ENCODE peak calls at places on chromosome 10, in six cellular contexts. M is activated CD4-positive, alpha-beta T cell treated with anti-CD3 and anti-CD28 coated beads, Interleukin-2, amount 50 U/mL, for 24 hours; F is iris pigment epithelial cell; Y is NCI-H2081 treated with DMSO at 0.1 percent for 48 hours; W is Calu3; H is spleen. G is an unnamed sample.

GRCh38 chr10:17689137-17689536 is 45.2 kb downstream of the STAM start:
- DNase-seq in M (no peak), F (no peak), Y (no peak), W (no peak), H (no peak), G (no peak)

GRCh38 chr10:78594938-78595645 is 473.7 kb upstream of the ZMIZ1 start:
- DNase-seq in M (no peak), F (no peak), Y (no peak), W (no peak), H (no peak), G (no peak)

GRCh38 chr10:53356616-53357349 is 584.2 kb upstream of the MBL2 start:
- DNase-seq in M (no peak), F (no peak), Y (no peak), W (peak), H (no peak), G (no peak)

GRCh38 chr10:62779487-62780248 is 24.9 kb upstream of the ADO start:
- DNase-seq in M (peak), F (peak), Y (no peak), W (peak), H (peak), G (peak)

GRCh38 chr10:48713966-48714618 is 29.4 kb downstream of the WDFY4 start:
- DNase-seq in M (no peak), F (no peak), Y (no peak), W (no peak), H (no peak), G (no peak)

GRCh38 chr10:34666008-34666700 is 148.9 kb downstream of the PARD3 start:
- DNase-seq in M (no peak), F (peak), Y (no peak), W (peak), H (no peak), G (no peak)

GRCh38 chr10:93751832-93752231 is 5.9 kb upstream of the LGI1 start:
- DNase-seq in M (no peak), F (peak), Y (no peak), W (peak), H (no peak), G (no peak)

GRCh38 chr10:15122477-15123030 is 25.4 kb downstream of the RPP38 start:
- DNase-seq in M (no peak), F (no peak), Y (no peak), W (no peak), H (no peak), G (no peak)

GRCh38 chr10:78512205-78512550 is 478.5 kb downstream of the RPS24 start:
- DNase-seq in M (no peak), F (no peak), Y (no peak), W (no peak), H (no peak), G (no peak)

GRCh38 chr10:77967611-77968022 is 41.1 kb upstream of the DLG5 start:
- DNase-seq in M (no peak), F (no peak), Y (no peak), W (no peak), H (peak), G (peak)

GRCh38 chr10:4279649-4280048 is 494.6 kb upstream of the KLF6 start:
- DNase-seq in M (no peak), F (peak), Y (no peak), W (no peak), H (no peak), G (no peak)

GRCh38 chr10:58637372-58637771 is 124.7 kb downstream of the BICC1 start:
- DNase-seq in M (no peak), F (no peak), Y (no peak), W (peak), H (no peak), G (no peak)

GRCh38 chr10:132551093-132551807 is 13.7 kb downstream of the INPP5A start:
- DNase-seq in M (no peak), F (peak), Y (no peak), W (no peak), H (peak), G (no peak)

GRCh38 chr10:123704076-123704475 is 37.9 kb downstream of the GPR26 start:
- DNase-seq in M (no peak), F (no peak), Y (no peak), W (no peak), H (no peak), G (no peak)

GRCh38 chr10:112763916-112764520 is 186.0 kb upstream of the TCF7L2 start:
- DNase-seq in M (no peak), F (peak), Y (no peak), W (no peak), H (no peak), G (no peak)

GRCh38 chr10:70600512-70601395 is 1.8 kb downstream of the PRF1 start:
- DNase-seq in M (no peak), F (no peak), Y (no peak), W (no peak), H (peak), G (no peak)

GRCh38 chr10:68665841-68666240 is 55.2 kb upstream of the CCAR1 start:
- DNase-seq in M (no peak), F (peak), Y (no peak), W (no peak), H (no peak), G (no peak)

GRCh38 chr10:13969118-13969791 is 361.5 kb downstream of the FRMD4A start:
- DNase-seq in M (no peak), F (no peak), Y (no peak), W (no peak), H (no peak), G (no peak)

GRCh38 chr10:74930962-74931361 is 104.6 kb downstream of the KAT6B start:
- DNase-seq in M (no peak), F (no peak), Y (no peak), W (no peak), H (no peak), G (no peak)

GRCh38 chr10:31413325-31413724 is 94.3 kb downstream of the ZEB1 start:
- DNase-seq in M (no peak), F (peak), Y (no peak), W (no peak), H (no peak), G (no peak)

GRCh38 chr10:123577921-123578461 is 88.2 kb upstream of the GPR26 start:
- DNase-seq in M (no peak), F (no peak), Y (no peak), W (no peak), H (no peak), G (no peak)

GRCh38 chr10:45035673-45036072 is 35.0 kb downstream of the ZNF22 start:
- DNase-seq in M (no peak), F (no peak), Y (no peak), W (no peak), H (no peak), G (no peak)

GRCh38 chr10:70807566-70807965 is 8.2 kb upstream of the SGPL1 start:
- DNase-seq in M (no peak), F (no peak), Y (no peak), W (no peak), H (no peak), G (no peak)

GRCh38 chr10:93076871-93077270 is 3.2 kb downstream of the CYP26A1 start:
- DNase-seq in M (no peak), F (no peak), Y (no peak), W (no peak), H (no peak), G (no peak)

GRCh38 chr10:30199376-30200018 is 140.1 kb upstream of the JCAD start:
- DNase-seq in M (no peak), F (no peak), Y (no peak), W (no peak), H (no peak), G (no peak)

GRCh38 chr10:1243486-1244182 is 187.4 kb downstream of the WDR37 start:
- DNase-seq in M (no peak), F (no peak), Y (no peak), W (no peak), H (peak), G (no peak)

GRCh38 chr10:131196176-131196885 is 115.2 kb downstream of the TCERG1L start:
- DNase-seq in M (no peak), F (no peak), Y (no peak), W (no peak), H (no peak), G (no peak)

GRCh38 chr10:60413306-60414012 is 23.8 kb upstream of the ANK3 start:
- DNase-seq in M (no peak), F (no peak), Y (no peak), W (peak), H (no peak), G (no peak)

GRCh38 chr10:687583-688286 is 1.7 kb downstream of the DIP2C start:
- DNase-seq in M (no peak), F (no peak), Y (no peak), W (no peak), H (no peak), G (no peak)

GRCh38 chr10:86306628-86307278 is 59.8 kb downstream of the GRID1 start:
- DNase-seq in M (no peak), F (peak), Y (no peak), W (peak), H (peak), G (no peak)

GRCh38 chr10:12396093-12396492 is 46.7 kb downstream of the CAMK1D start:
- DNase-seq in M (no peak), F (no peak), Y (no peak), W (no peak), H (no peak), G (no peak)

G was measured in SK-N-MC.